ENCODE peak calls at places on chromosomes 16 and 17, in six cellular contexts. I, A, H, D, S and R are unnamed samples.

GRCh38 chr16:12709807-12710206 is 93.9 kb downstream of the CPPED1 start:
- DNase-seq in I (no peak), A (no peak), H (no peak), D (no peak), S (no peak), R (no peak)

GRCh38 chr17:12290207-12290606 is 269.5 kb downstream of the MAP2K4 start:
- DNase-seq in I (no peak), A (no peak), H (no peak), D (no peak), S (no peak), R (no peak)

GRCh38 chr17:75779987-75780889 is 4.4 kb upstream of the UNK start:
- DNase-seq in I (no peak), A (no peak), H (no peak), D (no peak), S (no peak), R (no peak)

GRCh38 chr17:20203761-20204263 is 194.7 kb downstream of the SPECC1 start:
- DNase-seq in I (no peak), A (no peak), H (no peak), D (no peak), S (no peak), R (peak)

GRCh38 chr16:67466581-67466980 is 14.4 kb downstream of the ATP6V0D1 start:
- DNase-seq in I (no peak), A (no peak), H (no peak), D (no peak), S (no peak), R (no peak)

GRCh38 chr17:18033442-18034099 is 5.4 kb downstream of the ATPAF2 start:
- DNase-seq in I (peak), A (peak), H (no peak), D (peak), S (peak), R (peak)

GRCh38 chr16:27310576-27311448 is 3.0 kb upstream of the IL4R start:
- DNase-seq in I (no peak), A (no peak), H (no peak), D (no peak), S (no peak), R (no peak)

GRCh38 chr16:30372037-30372712 is 1.9 kb upstream of the TBC1D10B start:
- DNase-seq in I (no peak), A (no peak), H (peak), D (no peak), S (no peak), R (no peak)

GRCh38 chr17:38453951-38454421 is 25.7 kb downstream of the ARHGAP23 start:
- DNase-seq in I (peak), A (peak), H (no peak), D (no peak), S (no peak), R (no peak)

GRCh38 chr17:49703557-49704277 is 4.0 kb downstream of the SLC35B1 start:
- DNase-seq in I (peak), A (peak), H (peak), D (peak), S (no peak), R (peak)

GRCh38 chr17:72614871-72615626 is 477.4 kb downstream of the SLC39A11 start:
- DNase-seq in I (peak), A (no peak), H (peak), D (peak), S (no peak), R (peak)

GRCh38 chr16:11497329-11497805 is 89.4 kb downstream of the LITAF start:
- DNase-seq in I (peak), A (peak), H (peak), D (peak), S (no peak), R (peak)

GRCh38 chr17:48619821-48620496 is 4.9 kb upstream of the HOXB8 start:
- DNase-seq in I (peak), A (no peak), H (no peak), D (no peak), S (no peak), R (no peak)

GRCh38 chr17:36934144-36934758 is 3.0 kb upstream of the LHX1 start:
- DNase-seq in I (no peak), A (no peak), H (no peak), D (peak), S (no peak), R (no peak)

GRCh38 chr17:73365934-73366623 is 54.3 kb upstream of the CDC42EP4 start:
- DNase-seq in I (peak), A (no peak), H (no peak), D (no peak), S (no peak), R (no peak)

GRCh38 chr17:52071712-52072111 is 86.8 kb downstream of the CA10 start:
- DNase-seq in I (no peak), A (no peak), H (no peak), D (no peak), S (no peak), R (no peak)

GRCh38 chr16:51359141-51359960 is 208.3 kb upstream of the SALL1 start:
- DNase-seq in I (peak), A (no peak), H (no peak), D (no peak), S (peak), R (no peak)

GRCh38 chr16:23486480-23486879 is 23.8 kb downstream of the GGA2 start:
- DNase-seq in I (no peak), A (no peak), H (no peak), D (no peak), S (no peak), R (no peak)

GRCh38 chr17:79741751-79742588 is 11.2 kb downstream of the ENPP7 start:
- DNase-seq in I (peak), A (peak), H (peak), D (peak), S (no peak), R (peak)

GRCh38 chr16:2341456-2342447 is 1.2 kb upstream of the ABCA3 start:
- DNase-seq in I (no peak), A (no peak), H (no peak), D (no peak), S (no peak), R (no peak)

GRCh38 chr17:81018044-81018802 is 16.7 kb upstream of the BAIAP2 start:
- DNase-seq in I (peak), A (no peak), H (peak), D (no peak), S (no peak), R (peak)

GRCh38 chr17:32277284-32277683 is 11.7 kb downstream of the RHBDL3 start:
- DNase-seq in I (peak), A (no peak), H (no peak), D (no peak), S (no peak), R (peak)

GRCh38 chr17:54901230-54901847 is 687 bp downstream of the TOM1L1 start:
- DNase-seq in I (peak), A (peak), H (no peak), D (peak), S (no peak), R (peak)

GRCh38 chr16:67965668-67966548 is 2.5 kb downstream of the SLC12A4 start:
- DNase-seq in I (no peak), A (peak), H (no peak), D (no peak), S (no peak), R (peak)

GRCh38 chr17:16251043-16251442 is 34.0 kb downstream of the PIGL start:
- DNase-seq in I (no peak), A (no peak), H (no peak), D (no peak), S (no peak), R (no peak)

GRCh38 chr16:83336630-83337029 is 471.1 kb upstream of the HSBP1 start:
- DNase-seq in I (peak), A (peak), H (no peak), D (no peak), S (peak), R (peak)

GRCh38 chr16:2846511-2847310 is 11.3 kb downstream of the PRSS22 start:
- DNase-seq in I (peak), A (peak), H (no peak), D (peak), S (peak), R (peak)

GRCh38 chr16:12917653-12918052 is 16.3 kb downstream of the SHISA9 start:
- DNase-seq in I (peak), A (peak), H (no peak), D (peak), S (no peak), R (no peak)

GRCh38 chr16:8583199-8583598 is 7.1 kb downstream of the TMEM114 start:
- DNase-seq in I (peak), A (no peak), H (no peak), D (no peak), S (no peak), R (peak)

GRCh38 chr16:68592466-68593337 is 52.4 kb upstream of the CDH3 start:
- DNase-seq in I (no peak), A (peak), H (no peak), D (no peak), S (no peak), R (peak)

GRCh38 chr17:1109606-1110523 is 69.9 kb downstream of the ABR start:
- DNase-seq in I (no peak), A (peak), H (peak), D (no peak), S (no peak), R (no peak)

GRCh38 chr16:16025214-16025968 is 76.0 kb downstream of the ABCC1 start:
- DNase-seq in I (peak), A (peak), H (no peak), D (peak), S (peak), R (peak)

GRCh38 chr17:9274973-9275372 is 253.7 kb downstream of the NTN1 start:
- DNase-seq in I (no peak), A (no peak), H (no peak), D (no peak), S (no peak), R (no peak)

GRCh38 chr17:69434164-69434579 is 19.7 kb downstream of the MAP2K6 start:
- DNase-seq in I (peak), A (peak), H (no peak), D (no peak), S (no peak), R (peak)

GRCh38 chr17:36943250-36944220 is 5.2 kb upstream of the AATF start:
- DNase-seq in I (no peak), A (no peak), H (no peak), D (no peak), S (no peak), R (no peak)

GRCh38 chr16:81164481-81164880 is 68.3 kb upstream of the GCSH start:
- DNase-seq in I (no peak), A (no peak), H (no peak), D (no peak), S (no peak), R (no peak)

GRCh38 chr17:34012709-34013375 is 242.2 kb upstream of the CCL2 start:
- DNase-seq in I (no peak), A (no peak), H (no peak), D (no peak), S (no peak), R (no peak)

GRCh38 chr17:45364531-45365390 is 47.9 kb upstream of the MAP3K14 start:
- DNase-seq in I (no peak), A (no peak), H (no peak), D (no peak), S (no peak), R (no peak)

GRCh38 chr16:26806641-26807040 is 260.1 kb upstream of the C16orf82 start:
- DNase-seq in I (no peak), A (no peak), H (no peak), D (no peak), S (no peak), R (no peak)

GRCh38 chr17:27613425-27613824 is 17.6 kb upstream of the LGALS9 start:
- DNase-seq in I (no peak), A (no peak), H (no peak), D (no peak), S (no peak), R (no peak)

DNA sequence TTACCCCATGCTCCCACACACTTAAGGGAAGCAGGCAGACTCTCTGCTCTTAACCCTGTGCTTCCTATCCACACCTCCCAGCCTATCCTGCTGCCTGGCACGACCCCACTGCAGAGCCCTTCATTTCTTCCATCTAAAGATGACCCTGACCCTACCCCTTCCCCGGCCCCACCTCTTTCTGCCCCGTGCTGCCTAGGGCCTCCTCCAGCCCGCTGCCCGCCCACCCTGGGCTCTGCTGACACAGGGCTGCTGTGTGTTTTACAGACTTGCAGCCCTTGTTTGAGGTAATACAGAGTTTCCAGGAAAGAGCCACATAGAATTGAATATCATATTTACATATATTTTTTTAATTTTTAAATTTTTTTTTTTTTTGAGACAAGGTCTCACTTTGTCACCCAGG is 42.0 kb downstream of the MEOX1 start:
- DNase-seq in I (no peak), A (no peak), H (peak), D (no peak), S (no peak), R (no peak)
- TF ChIP-seq CTCF in I (no peak), A (no peak), H (no peak), D (no peak), S (no peak), R (no peak)

DNA sequence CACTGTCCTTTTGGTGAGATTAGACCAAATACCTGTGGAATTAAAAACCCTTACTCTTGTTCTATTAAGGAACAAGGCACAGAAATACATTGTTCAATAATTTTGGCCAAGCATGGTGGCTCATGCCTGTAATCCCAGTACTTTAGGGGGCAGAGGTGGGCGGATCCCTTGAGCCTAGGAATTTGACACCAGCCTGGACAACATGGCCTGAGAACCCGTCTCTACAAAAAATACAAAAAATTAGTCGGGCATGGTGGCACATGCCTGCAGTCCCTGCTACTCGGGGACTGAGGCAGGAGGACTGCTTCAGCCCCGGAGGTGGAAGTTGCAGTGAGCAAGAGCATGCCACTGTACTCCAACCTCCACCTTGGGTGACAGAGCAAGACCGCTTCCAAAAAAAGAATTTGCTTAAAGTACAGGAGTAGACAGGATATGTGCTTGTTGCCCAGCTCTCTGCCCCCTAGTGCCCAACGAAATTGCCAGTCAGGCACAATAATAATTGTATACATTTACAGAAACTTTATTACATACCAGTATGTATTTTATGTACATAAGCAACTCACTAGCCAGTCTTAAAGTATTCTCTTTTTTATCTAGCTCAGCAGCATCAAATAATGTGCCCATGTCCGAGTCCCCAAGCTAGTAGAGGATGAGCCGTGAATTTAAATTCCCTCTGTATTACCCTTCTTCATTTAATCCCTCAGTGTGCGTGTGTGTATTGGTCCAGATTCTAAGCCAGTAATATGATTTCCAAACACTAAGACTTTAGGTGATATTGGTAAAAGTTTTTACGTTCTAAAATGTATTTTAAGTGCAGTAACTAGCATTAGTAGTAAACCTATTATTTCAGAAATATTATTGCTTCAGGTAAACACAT is 1.4 kb downstream of the THUMPD1 start:
- DNase-seq in I (peak), A (peak), H (no peak), D (peak), S (no peak), R (peak)
- TF ChIP-seq CTCF in I (peak), A (peak), H (peak), D (peak), S (peak), R (peak)

GRCh38 chr16:85675528-85675927 is 13.2 kb downstream of the GINS2 start:
- DNase-seq in I (peak), A (peak), H (no peak), D (peak), S (no peak), R (peak)
- TF ChIP-seq CTCF in I (peak), A (peak), H (peak), D (peak), S (peak), R (peak)

DNA sequence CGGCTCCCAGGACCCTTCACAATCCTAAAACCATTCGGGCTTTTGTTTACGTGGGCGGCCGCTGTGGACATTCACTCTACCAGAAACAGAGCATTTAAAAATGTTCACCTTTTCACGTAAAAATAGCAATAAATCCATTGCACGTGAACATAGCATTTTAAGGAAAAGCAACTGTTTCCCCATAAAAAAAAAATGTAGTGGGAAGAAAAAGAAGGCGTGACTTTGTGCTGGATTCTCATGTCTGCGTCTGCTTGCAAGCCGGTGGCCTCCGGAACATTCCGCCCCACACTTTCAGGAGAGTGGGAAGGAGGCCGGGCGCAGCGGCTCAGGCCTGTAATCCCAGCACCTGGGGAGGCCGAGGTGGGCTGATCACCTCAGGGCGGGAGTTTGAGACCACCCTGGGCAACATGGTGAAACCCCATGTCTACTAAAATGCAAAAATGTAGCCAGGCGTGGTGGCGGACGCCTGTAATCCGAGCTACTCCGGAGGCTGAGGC is 13.4 kb upstream of the GNG13 start:
- DNase-seq in I (no peak), A (no peak), H (no peak), D (no peak), S (no peak), R (no peak)
- TF ChIP-seq CTCF in I (no peak), A (no peak), H (no peak), D (no peak), S (no peak), R (no peak)

DNA sequence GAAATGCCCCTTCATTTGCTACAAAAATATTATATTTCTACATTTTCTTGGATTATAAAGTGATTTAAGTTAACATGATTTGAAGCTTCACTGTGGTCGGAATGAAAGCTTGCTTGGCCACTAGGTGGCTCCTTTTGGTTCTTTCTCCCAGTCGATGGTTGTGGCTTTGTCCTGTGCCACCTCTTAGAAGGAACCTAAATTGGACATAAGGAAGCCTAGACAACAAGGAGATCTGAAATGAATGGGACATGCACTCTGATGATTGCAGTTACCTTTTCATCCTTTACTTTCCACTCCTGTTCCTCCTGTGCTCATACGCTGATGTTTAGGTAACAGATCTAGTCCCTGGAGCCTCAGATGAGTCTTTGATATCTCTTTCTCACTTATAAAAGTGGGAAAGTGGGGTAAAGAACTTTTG is 39.2 kb downstream of the FTO start:
- DNase-seq in I (peak), A (peak), H (no peak), D (no peak), S (no peak), R (peak)
- TF ChIP-seq CTCF in I (peak), A (peak), H (peak), D (peak), S (peak), R (peak)

DNA sequence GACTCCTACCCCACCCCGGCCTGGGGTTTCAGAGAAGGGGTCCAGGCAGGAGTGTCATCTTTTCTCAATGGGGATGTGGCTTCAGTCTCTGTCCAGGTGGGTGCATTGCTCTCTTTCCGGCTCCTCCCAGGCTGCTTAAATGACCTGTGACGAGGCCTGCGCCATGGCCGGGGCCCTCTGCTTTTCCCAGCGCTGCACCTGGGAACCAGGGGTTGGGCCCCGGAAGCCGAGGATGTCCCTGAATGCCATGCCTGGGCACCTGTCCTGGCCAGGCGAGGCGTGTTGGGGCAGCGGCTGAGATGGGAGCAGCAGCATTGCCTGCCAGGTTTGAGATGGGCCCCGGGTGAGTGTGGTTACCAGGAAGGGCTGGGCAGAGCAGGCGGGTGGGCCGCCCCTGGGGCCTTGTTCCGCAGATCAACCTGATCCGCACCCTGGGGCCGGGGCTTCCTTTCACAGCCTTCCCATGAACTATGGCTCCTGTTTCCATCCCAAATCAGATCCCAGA is 147.4 kb downstream of the SEC14L1 start:
- DNase-seq in I (no peak), A (peak), H (no peak), D (no peak), S (no peak), R (peak)
- TF ChIP-seq CTCF in I (no peak), A (no peak), H (no peak), D (no peak), S (no peak), R (no peak)

DNA sequence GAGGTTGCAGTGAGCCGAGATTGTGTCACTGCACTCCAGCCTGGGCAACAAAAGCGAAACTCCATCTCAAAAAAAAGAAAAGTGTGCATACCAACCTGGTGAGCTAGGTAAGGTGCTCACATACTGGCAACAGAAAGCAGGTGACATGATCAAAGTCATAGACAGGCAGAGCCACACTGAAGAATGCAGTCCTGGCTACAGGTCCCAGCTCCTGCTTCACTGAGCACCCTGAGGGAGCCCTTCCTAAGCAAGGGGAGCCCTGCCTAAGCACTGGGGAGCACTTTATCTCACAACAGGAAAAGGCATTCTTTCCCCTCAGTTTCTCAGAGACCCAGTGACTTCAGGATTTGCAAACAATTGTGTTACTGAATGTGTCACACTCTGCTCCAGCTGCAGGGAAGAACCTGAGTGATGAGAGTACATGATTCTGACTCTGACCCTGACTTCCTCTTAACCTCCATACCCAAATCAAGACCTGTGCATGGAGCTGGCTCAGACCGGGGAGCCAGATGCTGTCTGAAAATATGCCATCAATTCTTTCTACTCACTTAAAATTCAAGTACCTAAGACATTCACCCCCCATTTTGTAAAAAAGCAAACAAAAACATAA is 40.5 kb downstream of the ANKRD11 start:
- DNase-seq in I (no peak), A (no peak), H (no peak), D (no peak), S (no peak), R (peak)
- TF ChIP-seq CTCF in I (no peak), A (no peak), H (no peak), D (no peak), S (no peak), R (no peak)